ENCODE peak calls at places on chromosomes 11 and 22, in nine cellular contexts. K is esophagus squamous epithelium; I is endodermal cell; A is pancreas; P is GM23338; M is SK-N-MC; B is small intestine; Y is effector memory CD4-positive, alpha-beta T cell; H is HCT116. L is an unnamed sample. For H3K36me3, the result is how much of the 10 kb centered on the place peaks cover.

GRCh38 chr22:47092896-47093311 is 330.5 kb downstream of the TBC1D22A start:
- DNase-seq in M (peak), A (no peak), P (no peak), I (no peak), H (no peak), Y (no peak), K (no peak), B (no peak), L (no peak)

GRCh38 chr22:32904044-32904443 is 102.5 kb downstream of the TIMP3 start:
- DNase-seq in K (no peak), Y (no peak), P (peak), M (no peak), H (peak), A (no peak), I (peak), B (peak), L (no peak)

GRCh38 chr11:72787262-72788104 is 6.4 kb downstream of the STARD10 start:
- DNase-seq in Y (no peak), P (peak), I (peak), A (peak), M (no peak), H (no peak), B (peak), K (no peak), L (no peak)

GRCh38 chr11:121441533-121441932 is 10.6 kb upstream of the SORL1 start:
- DNase-seq in P (no peak), Y (no peak), A (no peak), K (no peak), M (no peak), B (no peak), H (no peak), I (no peak), L (no peak)

GRCh38 chr11:76768091-76769047 is 14.8 kb upstream of the TSKU start:
- DNase-seq in K (no peak), P (no peak), B (peak), A (no peak), M (no peak), I (peak), Y (no peak), H (no peak), L (no peak)

GRCh38 chr11:17386331-17387084 is 2.0 kb downstream of the KCNJ11 start:
- DNase-seq in P (peak), Y (no peak), M (no peak), B (peak), K (no peak), H (peak), I (peak), A (peak), L (peak)

GRCh38 chr11:62505112-62505783 is 41.4 kb downstream of the AHNAK start:
- DNase-seq in A (no peak), Y (no peak), M (no peak), H (no peak), P (peak), K (no peak), I (peak), B (peak), L (no peak)

GRCh38 chr11:79404325-79404724 is 36.5 kb downstream of the TENM4 start:
- DNase-seq in A (no peak), Y (no peak), B (no peak), K (no peak), H (no peak), I (no peak), P (no peak), M (no peak), L (no peak)

GRCh38 chr11:78902771-78903507 is 328.3 kb upstream of the NARS2 start:
- DNase-seq in H (no peak), P (no peak), B (no peak), A (peak), M (no peak), K (no peak), Y (no peak), I (peak), L (no peak)

GRCh38 chr11:279966-280761 is 2.0 kb downstream of the NLRP6 start:
- DNase-seq in K (no peak), I (peak), M (no peak), H (no peak), A (peak), Y (no peak), B (peak), P (peak), L (peak)

GRCh38 chr11:26948881-26949280 is 45.0 kb upstream of the FIBIN start:
- DNase-seq in H (no peak), M (no peak), Y (no peak), K (no peak), P (no peak), B (no peak), A (no peak), I (no peak), L (no peak)

GRCh38 chr22:41919357-41920224 is 4.7 kb upstream of the SHISA8 start:
- DNase-seq in M (no peak), P (peak), K (no peak), H (no peak), I (peak), Y (no peak), A (peak), B (peak), L (no peak)

GRCh38 chr11:128458316-128458715 is 129.0 kb downstream of the ETS1 start:
- DNase-seq in P (no peak), A (no peak), M (no peak), K (no peak), H (no peak), I (no peak), Y (no peak), B (no peak), L (no peak)

GRCh38 chr11:29282088-29282487 is 734.7 kb downstream of the KCNA4 start:
- DNase-seq in B (no peak), M (no peak), H (peak), K (no peak), A (no peak), I (no peak), P (no peak), Y (no peak), L (no peak)

GRCh38 chr11:116294630-116295029 is 478.2 kb downstream of the BUD13 start:
- DNase-seq in B (peak), K (no peak), Y (no peak), M (no peak), I (no peak), A (no peak), H (no peak), P (no peak), L (no peak)

GRCh38 chr11:42066113-42066512 is 606.7 kb upstream of the LRRC4C start:
- DNase-seq in M (no peak), I (peak), P (no peak), A (no peak), B (no peak), H (no peak), K (no peak), Y (no peak), L (no peak)

GRCh38 chr22:38257170-38257569 is 15.6 kb downstream of the TMEM184B start:
- DNase-seq in I (no peak), B (peak), Y (no peak), A (no peak), K (no peak), H (no peak), P (no peak), M (no peak), L (no peak)
- H3K4me3 ChIP-seq in I (no peak), B (no peak), Y (no peak), A (peak), K (no peak), H (no peak), P (no peak), M (no peak), L (no peak)

GRCh38 chr11:67024410-67024809 is 1.5 kb downstream of the SYT12 start:
- DNase-seq in H (no peak), K (no peak), I (no peak), M (no peak), B (no peak), A (no peak), P (no peak), Y (peak), L (peak)

GRCh38 chr11:67023957-67024353 is 1.0 kb downstream of the SYT12 start:
- DNase-seq in A (no peak), P (no peak), K (no peak), Y (no peak), H (no peak), B (no peak), M (no peak), I (no peak), L (no peak)

GRCh38 chr11:67022341-67022933 is 497 bp upstream of the SYT12 start:
- DNase-seq in H (peak), K (no peak), A (peak), Y (no peak), P (no peak), M (no peak), I (no peak), B (peak), L (no peak)

GRCh38 chr11:67022961-67023956 is at the start of gene SYT12:
- DNase-seq in Y (no peak), I (peak), P (peak), K (no peak), H (no peak), B (no peak), A (peak), M (no peak), L (no peak)

GRCh38 chr11:67020949-67021348 is 2.0 kb upstream of the SYT12 start:
- DNase-seq in H (no peak), B (no peak), A (no peak), K (no peak), I (no peak), Y (no peak), P (no peak), M (no peak), L (no peak)
- H3K27ac ChIP-seq in H (no peak), B (no peak), A (no peak), K (no peak), I (no peak), Y (no peak), P (no peak), M (no peak), L (no peak)

DNA sequence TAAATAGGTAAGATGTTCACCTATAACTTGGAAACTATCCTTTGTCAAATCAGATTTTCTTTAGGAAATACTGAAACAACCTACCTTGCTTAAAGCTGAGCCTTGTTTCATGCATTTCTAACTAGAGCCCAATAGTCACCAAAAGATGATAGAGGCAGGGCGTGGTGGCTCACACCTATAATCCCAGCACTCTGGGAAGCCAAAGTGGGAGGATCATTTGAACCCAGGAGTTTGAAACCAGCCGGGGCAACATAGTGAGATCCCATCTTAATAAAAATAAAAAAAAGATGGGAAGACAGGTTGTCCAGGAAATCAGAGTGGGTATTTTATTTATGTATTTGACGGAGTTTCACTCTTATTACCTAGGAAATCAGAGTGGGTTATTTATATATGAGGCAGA is 38.3 kb downstream of the DDX6 start:
- DNase-seq in A (no peak), H (no peak), P (no peak), B (no peak), M (no peak), K (no peak), I (no peak), Y (no peak), L (no peak)
- H3K36me3 ChIP-seq in A (half or more), H (half or more), P (half or more), B (under half), M (half or more), K (under half), I (half or more), Y (half or more), L (half or more)

GRCh38 chr11:74756571-74756970 is 7.9 kb downstream of the RNF169 start:
- DNase-seq in H (no peak), A (no peak), P (no peak), K (no peak), M (no peak), Y (no peak), I (no peak), B (peak), L (no peak)

GRCh38 chr11:74749965-74750296 is 1.3 kb downstream of the RNF169 start:
- DNase-seq in M (no peak), P (no peak), B (no peak), K (no peak), Y (no peak), A (no peak), I (no peak), H (no peak), L (no peak)

GRCh38 chr11:74749127-74749964 is 697 bp downstream of the RNF169 start:
- DNase-seq in P (peak), M (no peak), I (peak), A (peak), B (peak), K (no peak), Y (peak), H (peak), L (peak)

GRCh38 chr11:74755395-74755995 is 6.8 kb downstream of the RNF169 start:
- DNase-seq in M (no peak), A (no peak), P (peak), Y (no peak), I (peak), H (no peak), B (no peak), K (no peak), L (no peak)

GRCh38 chr11:74754507-74755255 is 6.0 kb downstream of the RNF169 start:
- DNase-seq in P (no peak), Y (no peak), A (no peak), M (no peak), B (no peak), K (no peak), H (no peak), I (no peak), L (no peak)
- H3K4me3 ChIP-seq in P (peak), Y (no peak), A (no peak), M (no peak), B (no peak), K (no peak), H (no peak), I (peak), L (no peak)

GRCh38 chr11:112176077-112176476 is 765 bp downstream of the BCO2 start:
- DNase-seq in K (no peak), B (no peak), P (no peak), Y (no peak), I (no peak), A (no peak), H (no peak), M (no peak), L (no peak)

GRCh38 chr11:112175596-112175947 is 260 bp downstream of the BCO2 start:
- DNase-seq in Y (no peak), H (no peak), B (no peak), K (no peak), P (no peak), M (no peak), I (no peak), A (no peak), L (no peak)

GRCh38 chr11:112178428-112178827 is 3.1 kb downstream of the BCO2 start:
- DNase-seq in H (no peak), A (no peak), I (no peak), P (no peak), Y (no peak), M (no peak), K (no peak), B (no peak), L (no peak)

GRCh38 chr11:112179601-112180000 is 4.3 kb downstream of the BCO2 start:
- DNase-seq in Y (no peak), P (no peak), B (no peak), H (no peak), A (no peak), M (no peak), K (no peak), I (no peak), L (no peak)

GRCh38 chr11:112177610-112178009 is 2.3 kb downstream of the BCO2 start:
- DNase-seq in K (no peak), A (no peak), Y (no peak), I (no peak), M (no peak), P (no peak), H (no peak), B (no peak), L (no peak)
- H3K27ac ChIP-seq in K (no peak), A (no peak), Y (no peak), I (no peak), M (no peak), P (no peak), H (no peak), B (no peak), L (no peak)

GRCh38 chr22:38728899-38729796 is 23.4 kb downstream of the GTPBP1 start:
- DNase-seq in A (no peak), M (no peak), I (no peak), K (no peak), P (no peak), H (no peak), Y (no peak), B (no peak), L (no peak)
- H3K36me3 ChIP-seq in A (half or more), M (half or more), I (half or more), K (half or more), P (under half), H (under half), Y (half or more), B (under half), L (under half)

L was measured in naive thymus-derived CD4-positive, alpha-beta T cell.